ENCODE peak calls at places on chromosome 17, in ten cellular contexts. R is thoracic aorta, H is EL, F is ELF-1, A is ELR, O is amniotic stem cell, U is T47D, K is mammary epithelial cell, J is dorsolateral prefrontal cortex, S is adrenal gland. Y is an unnamed sample.

GRCh38 chr17:79810138-79811027 is 13.5 kb upstream of the CBX8 start:
- DNase-seq in S (no peak), O (peak), A (peak), J (peak), H (peak), K (peak), F (peak), U (peak), R (no peak), Y (peak)

GRCh38 chr17:46012506-46013079 is 13.5 kb downstream of the STH start:
- DNase-seq in H (no peak), K (no peak), U (no peak), S (no peak), A (no peak), F (no peak), O (no peak), J (no peak), R (no peak), Y (no peak)

GRCh38 chr17:38919316-38920078 is 5.9 kb upstream of the LASP1NB start:
- DNase-seq in R (no peak), O (no peak), H (no peak), K (no peak), U (no peak), F (no peak), A (no peak), J (peak), S (no peak), Y (no peak)

GRCh38 chr17:81406117-81406953 is 11.1 kb downstream of the BAHCC1 start:
- DNase-seq in S (no peak), K (no peak), A (no peak), U (no peak), H (no peak), R (no peak), J (no peak), O (no peak), F (no peak), Y (no peak)

GRCh38 chr17:78110363-78111011 is 18.1 kb downstream of the TMC6 start:
- DNase-seq in K (no peak), U (no peak), A (no peak), F (peak), O (no peak), S (peak), R (no peak), H (no peak), J (no peak), Y (no peak)

GRCh38 chr17:60170835-60171752 is 21.3 kb downstream of the CA4 start:
- DNase-seq in A (no peak), R (no peak), O (no peak), K (no peak), S (peak), J (peak), H (no peak), F (no peak), U (peak), Y (peak)

GRCh38 chr17:72333570-72333969 is 212.8 kb downstream of the SOX9 start:
- DNase-seq in J (no peak), R (no peak), K (no peak), S (no peak), F (no peak), A (no peak), U (no peak), H (no peak), O (no peak), Y (no peak)

GRCh38 chr17:60164164-60164563 is 14.4 kb downstream of the CA4 start:
- DNase-seq in S (no peak), K (no peak), F (no peak), H (no peak), J (no peak), A (no peak), R (no peak), U (no peak), O (no peak), Y (no peak)

GRCh38 chr17:17151962-17152361 is 54.2 kb downstream of the PLD6 start:
- DNase-seq in K (peak), J (peak), U (no peak), A (peak), R (peak), S (peak), F (no peak), H (peak), O (peak), Y (no peak)

Y was measured in NCI-H1417.